ENCODE peak calls at places on chromosomes 3 and 15, in eight cellular contexts. P is AG10803; S is IMR-90; K is endothelial cell; M is Panc1; A is neural crest cell; Y is activated CD8-positive, alpha-beta T cell treated with anti-CD3 and anti-CD28 coated beads for 36 hours; B is foreskin fibroblast. J is an unnamed sample.

GRCh38 chr3:123338620-123339061 is 110.2 kb downstream of the ADCY5 start:
- DNase-seq in P (no peak), S (no peak), K (no peak), M (no peak), A (no peak), Y (no peak), B (no peak), J (peak; percentile 11)

GRCh38 chr3:100775669-100776068 is 66.4 kb downstream of the TFG start:
- DNase-seq in P (no peak), S (peak; percentile 20), K (no peak), M (no peak), A (no peak), Y (no peak), B (no peak), J (no peak)

GRCh38 chr3:126349611-126350501 is 7.4 kb downstream of the KLF15 start:
- DNase-seq in P (no peak), S (no peak), K (no peak), M (no peak), A (no peak), Y (no peak), B (no peak), J (no peak)

GRCh38 chr15:101038327-101039003 is 119.3 kb downstream of the LRRK1 start:
- DNase-seq in P (no peak), S (no peak), K (no peak), M (no peak), A (no peak), Y (no peak), B (no peak), J (no peak)

GRCh38 chr15:73752817-73753214 is 335 bp downstream of the INSYN1 start:
- DNase-seq in P (no peak), S (no peak), K (peak; percentile 27), M (no peak), A (peak; percentile 27), Y (no peak), B (no peak), J (no peak)

GRCh38 chr3:127002195-127003174 is 19.6 kb downstream of the PLXNA1 start:
- DNase-seq in P (peak; percentile 96), S (peak; percentile 89), K (peak; percentile 90), M (no peak), A (peak; percentile 56), Y (peak; percentile 19), B (peak; percentile 94), J (no peak)

GRCh38 chr15:43821505-43821904 is 3.0 kb downstream of the MFAP1 start:
- DNase-seq in P (no peak), S (peak; percentile 80), K (no peak), M (no peak), A (no peak), Y (no peak), B (no peak), J (no peak)

GRCh38 chr3:53677406-53677805 is 168.8 kb downstream of the CHDH start:
- DNase-seq in P (no peak), S (no peak), K (no peak), M (no peak), A (no peak), Y (no peak), B (no peak), J (no peak)

GRCh38 chr3:160184655-160185054 is 40.6 kb upstream of the C3orf80 start:
- DNase-seq in P (peak; percentile 89), S (peak; percentile 82), K (no peak), M (no peak), A (no peak), Y (no peak), B (no peak), J (no peak)

GRCh38 chr3:195582947-195583346 is 793 bp downstream of the APOD start:
- DNase-seq in P (no peak), S (no peak), K (no peak), M (no peak), A (no peak), Y (peak; percentile 11), B (no peak), J (no peak)

GRCh38 chr3:151537751-151538150 is 76.9 kb upstream of the IGSF10 start:
- DNase-seq in P (peak; percentile 55), S (peak; percentile 13), K (no peak), M (no peak), A (no peak), Y (no peak), B (peak; percentile 32), J (no peak)

GRCh38 chr3:24548278-24548677 is 53.6 kb upstream of the THRB start:
- DNase-seq in P (peak; percentile 35), S (no peak), K (no peak), M (no peak), A (no peak), Y (no peak), B (peak; percentile 12), J (no peak)

GRCh38 chr3:171333784-171334464 is 126.3 kb downstream of the TNIK start:
- DNase-seq in P (no peak), S (no peak), K (no peak), M (no peak), A (no peak), Y (no peak), B (no peak), J (no peak)

GRCh38 chr3:197454014-197454413 is 101.8 kb downstream of the BDH1 start:
- DNase-seq in P (peak; percentile 43), S (no peak), K (no peak), M (no peak), A (no peak), Y (peak; percentile 45), B (no peak), J (no peak)
- TF ChIP-seq CTCF in P (peak; percentile 47), S (no peak), K (no peak), M (peak; percentile 63), A (no peak), Y (peak; percentile 35), B (no peak), J (no peak)

GRCh38 chr3:40308725-40309438 is 625 bp upstream of the EIF1B start:
- DNase-seq in P (no peak), S (no peak), K (no peak), M (no peak), A (no peak), Y (no peak), B (no peak), J (no peak)

GRCh38 chr3:40307176-40307575 is 2.3 kb upstream of the EIF1B start:
- DNase-seq in P (no peak), S (peak; percentile 39), K (no peak), M (no peak), A (no peak), Y (no peak), B (no peak), J (no peak)

GRCh38 chr3:40310690-40311089 is 1.2 kb downstream of the EIF1B start:
- DNase-seq in P (peak; percentile 57), S (peak; percentile 44), K (no peak), M (no peak), A (no peak), Y (peak; percentile 13), B (no peak), J (no peak)

GRCh38 chr3:40309925-40310635 is 573 bp downstream of the EIF1B start:
- DNase-seq in P (peak; percentile 58), S (peak; percentile 41), K (peak; percentile 47), M (no peak), A (peak; percentile 44), Y (no peak), B (no peak), J (peak; percentile 49)

DNA sequence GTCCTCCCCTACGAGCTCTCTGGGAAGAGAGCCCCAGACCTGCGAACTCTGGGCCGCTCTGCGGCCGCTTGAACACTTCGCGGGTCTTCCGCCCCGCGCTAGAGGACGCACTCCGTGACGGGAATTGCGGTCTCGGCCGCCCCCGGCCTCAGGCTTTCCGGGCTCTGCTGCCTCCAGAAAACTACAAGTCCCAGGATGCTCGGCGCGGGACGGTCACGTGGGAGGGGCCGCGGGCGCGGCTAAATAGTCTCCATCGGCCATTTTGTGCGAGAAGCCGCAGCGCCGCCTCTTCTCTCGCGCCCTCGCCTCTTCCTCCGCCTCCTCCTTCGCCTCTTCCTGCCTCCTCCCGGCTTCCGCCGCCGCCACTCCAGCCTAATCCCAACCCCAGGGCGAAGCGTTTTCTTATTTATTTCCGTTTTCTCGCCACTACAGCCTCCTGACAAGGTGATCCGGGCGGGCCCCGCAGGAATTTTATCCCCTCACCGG is at the start of gene EIF1B:
- DNase-seq in P (peak; percentile 97), S (peak; percentile 96), K (peak; percentile 99), M (peak; percentile 76), A (peak; percentile 98), Y (peak; percentile 99), B (peak; percentile 97), J (peak; percentile 97)
- TF ChIP-seq CTCF in P (peak; percentile 77), S (peak; percentile 98), K (peak; percentile 86), M (peak; percentile 91), A (peak; percentile 90), Y (peak; percentile 73), B (peak; percentile 85), J (peak; percentile 94)

GRCh38 chr3:179897241-179897640 is 139.5 kb downstream of the PEX5L start:
- DNase-seq in P (no peak), S (no peak), K (no peak), M (no peak), A (no peak), Y (no peak), B (no peak), J (no peak)

GRCh38 chr3:179898024-179898423 is 138.7 kb downstream of the PEX5L start:
- DNase-seq in P (no peak), S (peak; percentile 55), K (peak; percentile 29), M (no peak), A (peak; percentile 14), Y (peak; percentile 38), B (no peak), J (no peak)

GRCh38 chr3:179896507-179896906 is 140.2 kb downstream of the PEX5L start:
- DNase-seq in P (no peak), S (no peak), K (no peak), M (no peak), A (no peak), Y (no peak), B (no peak), J (no peak)

GRCh38 chr3:179895367-179895766 is 141.4 kb downstream of the PEX5L start:
- DNase-seq in P (no peak), S (no peak), K (no peak), M (no peak), A (no peak), Y (no peak), B (no peak), J (no peak)
- TF ChIP-seq CTCF in P (no peak), S (no peak), K (no peak), M (no peak), A (no peak), Y (no peak), B (no peak), J (no peak)

GRCh38 chr3:136516095-136516494 is 236.1 kb downstream of the STAG1 start:
- DNase-seq in P (no peak), S (no peak), K (no peak), M (no peak), A (no peak), Y (no peak), B (no peak), J (no peak)

GRCh38 chr3:136518102-136518501 is 234.1 kb downstream of the STAG1 start:
- DNase-seq in P (no peak), S (no peak), K (no peak), M (no peak), A (no peak), Y (no peak), B (no peak), J (no peak)

GRCh38 chr3:136512391-136512790 is 239.8 kb downstream of the STAG1 start:
- DNase-seq in P (peak; percentile 82), S (peak; percentile 68), K (no peak), M (no peak), A (no peak), Y (no peak), B (peak; percentile 20), J (no peak)

DNA sequence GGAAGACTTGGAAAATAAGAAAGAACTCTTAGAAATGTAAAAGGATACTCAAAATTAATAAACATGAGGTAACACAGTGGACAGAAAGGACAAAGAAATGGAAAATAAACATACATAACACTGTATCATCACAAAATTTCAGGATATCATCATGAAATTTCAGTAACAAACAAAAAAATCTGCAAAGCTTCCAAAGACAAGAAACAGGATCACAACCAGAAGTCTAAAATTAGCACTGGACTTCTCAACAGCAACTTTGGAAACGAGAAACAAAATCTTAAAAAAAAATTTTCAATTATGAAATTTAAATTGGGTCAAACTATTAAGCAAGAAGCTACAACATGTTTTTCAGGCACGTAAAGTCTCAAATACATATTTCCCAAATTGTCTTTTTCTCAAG is 238.8 kb downstream of the STAG1 start:
- DNase-seq in P (no peak), S (no peak), K (no peak), M (no peak), A (no peak), Y (no peak), B (no peak), J (no peak)
- TF ChIP-seq CTCF in P (no peak), S (no peak), K (no peak), M (no peak), A (no peak), Y (no peak), B (no peak), J (no peak)